ENCODE peak calls at places on chromosomes 13 and 19, in four cellular contexts. R, G, B and Z are unnamed samples.

GRCh38 chr13:74930402-74931165 is 551.4 kb downstream of the TBC1D4 start:
- DNase-seq in R (no peak), G (no peak), B (peak; percentile 61), Z (no peak)

GRCh38 chr19:48757741-48758144 is 2.4 kb downstream of the FGF21 start:
- DNase-seq in R (no peak), G (no peak), B (no peak), Z (no peak)

GRCh38 chr19:43618921-43619261 is 538 bp downstream of the ZNF428 start:
- DNase-seq in R (no peak), G (peak; percentile 74), B (no peak), Z (no peak)

GRCh38 chr19:45779231-45780145 is 2.8 kb downstream of the DMPK start:
- DNase-seq in R (peak; percentile 76), G (peak; percentile 96), B (peak; percentile 47), Z (peak; percentile 91)

GRCh38 chr19:55092423-55093318 is 17.0 kb downstream of the EPS8L1 start:
- DNase-seq in R (no peak), G (no peak), B (no peak), Z (no peak)

GRCh38 chr19:51653162-51653561 is 6.5 kb upstream of the SIGLEC14 start:
- DNase-seq in R (no peak), G (no peak), B (no peak), Z (no peak)

GRCh38 chr19:29524912-29525870 is 603 bp upstream of the VSTM2B start:
- DNase-seq in R (no peak), G (no peak), B (no peak), Z (no peak)

GRCh38 chr13:111058796-111059506 is 56.2 kb upstream of the ARHGEF7 start:
- DNase-seq in R (no peak), G (no peak), B (peak; percentile 42), Z (no peak)

GRCh38 chr19:8512115-8512967 is 1.6 kb downstream of the ZNF414 start:
- DNase-seq in R (no peak), G (no peak), B (no peak), Z (no peak)

GRCh38 chr19:4197625-4198466 is 15.4 kb downstream of the ANKRD24 start:
- DNase-seq in R (no peak), G (peak; percentile 57), B (peak; percentile 9), Z (no peak)

GRCh38 chr13:59533561-59534337 is 630.0 kb downstream of the DIAPH3 start:
- DNase-seq in R (no peak), G (no peak), B (no peak), Z (no peak)

GRCh38 chr13:74009100-74009668 is 125.0 kb downstream of the KLF12 start:
- DNase-seq in R (no peak), G (no peak), B (no peak), Z (no peak)

GRCh38 chr19:56015756-56016155 is 29.2 kb downstream of the NLRP5 start:
- DNase-seq in R (no peak), G (no peak), B (no peak), Z (no peak)

GRCh38 chr13:42075517-42075916 is 27.1 kb downstream of the DGKH start:
- DNase-seq in R (no peak), G (peak; percentile 27), B (no peak), Z (no peak)

GRCh38 chr19:6232567-6232966 is 47.2 kb downstream of the MLLT1 start:
- DNase-seq in R (no peak), G (no peak), B (peak; percentile 98), Z (no peak)

GRCh38 chr13:47457631-47458030 is 543.4 kb downstream of the SUCLA2 start:
- DNase-seq in R (no peak), G (no peak), B (peak; percentile 88), Z (no peak)

GRCh38 chr19:40633207-40633606 is 32.0 kb downstream of the LTBP4 start:
- DNase-seq in R (no peak), G (no peak), B (peak; percentile 35), Z (no peak)

GRCh38 chr13:84607614-84608013 is 725.3 kb upstream of the SLITRK1 start:
- DNase-seq in R (no peak), G (no peak), B (peak; percentile 67), Z (no peak)

GRCh38 chr13:53191091-53191490 is 162.5 kb downstream of the OLFM4 start:
- DNase-seq in R (no peak), G (no peak), B (peak; percentile 32), Z (no peak)

GRCh38 chr13:36998624-36999041 is 507 bp downstream of the ALG5 start:
- DNase-seq in R (peak; percentile 14), G (peak; percentile 11), B (peak; percentile 5), Z (no peak)

GRCh38 chr13:65497265-65497664 is 1732.9 kb downstream of the PCDH9 start:
- DNase-seq in R (no peak), G (no peak), B (peak; percentile 40), Z (no peak)

GRCh38 chr19:33906578-33907335 is 110.1 kb downstream of the KCTD15 start:
- DNase-seq in R (peak; percentile 13), G (no peak), B (peak; percentile 5), Z (no peak)

GRCh38 chr13:85544756-85545155 is 254.5 kb downstream of the SLITRK6 start:
- DNase-seq in R (no peak), G (no peak), B (no peak), Z (no peak)

GRCh38 chr19:18306903-18307681 is 15.8 kb downstream of the LSM4 start:
- DNase-seq in R (no peak), G (no peak), B (no peak), Z (no peak)

GRCh38 chr19:18304194-18304495 is 18.7 kb downstream of the LSM4 start:
- DNase-seq in R (no peak), G (no peak), B (no peak), Z (no peak)

GRCh38 chr19:18306209-18306902 is 16.5 kb downstream of the LSM4 start:
- DNase-seq in R (no peak), G (no peak), B (no peak), Z (no peak)

GRCh38 chr19:18301718-18302111 is 20.3 kb upstream of the JUND start:
- DNase-seq in R (no peak), G (no peak), B (no peak), Z (no peak)

GRCh38 chr19:18304496-18305312 is 18.2 kb downstream of the LSM4 start:
- DNase-seq in R (peak; percentile 89), G (peak; percentile 89), B (peak; percentile 71), Z (no peak)
- TF ChIP-seq CTCF in R (no peak), G (no peak), B (no peak), Z (no peak)

GRCh38 chr13:97433727-97434416 is at the start of gene RAP2A:
- DNase-seq in R (peak; percentile 91), G (peak; percentile 83), B (peak; percentile 93), Z (peak; percentile 44)
- TF ChIP-seq CTCF in R (no peak), G (peak; percentile 44), B (no peak), Z (no peak)

GRCh38 chr19:12657966-12658365 is 8.6 kb downstream of the MAN2B1 start:
- DNase-seq in R (no peak), G (no peak), B (no peak), Z (no peak)
- TF ChIP-seq CTCF in R (no peak), G (no peak), B (no peak), Z (no peak)

DNA sequence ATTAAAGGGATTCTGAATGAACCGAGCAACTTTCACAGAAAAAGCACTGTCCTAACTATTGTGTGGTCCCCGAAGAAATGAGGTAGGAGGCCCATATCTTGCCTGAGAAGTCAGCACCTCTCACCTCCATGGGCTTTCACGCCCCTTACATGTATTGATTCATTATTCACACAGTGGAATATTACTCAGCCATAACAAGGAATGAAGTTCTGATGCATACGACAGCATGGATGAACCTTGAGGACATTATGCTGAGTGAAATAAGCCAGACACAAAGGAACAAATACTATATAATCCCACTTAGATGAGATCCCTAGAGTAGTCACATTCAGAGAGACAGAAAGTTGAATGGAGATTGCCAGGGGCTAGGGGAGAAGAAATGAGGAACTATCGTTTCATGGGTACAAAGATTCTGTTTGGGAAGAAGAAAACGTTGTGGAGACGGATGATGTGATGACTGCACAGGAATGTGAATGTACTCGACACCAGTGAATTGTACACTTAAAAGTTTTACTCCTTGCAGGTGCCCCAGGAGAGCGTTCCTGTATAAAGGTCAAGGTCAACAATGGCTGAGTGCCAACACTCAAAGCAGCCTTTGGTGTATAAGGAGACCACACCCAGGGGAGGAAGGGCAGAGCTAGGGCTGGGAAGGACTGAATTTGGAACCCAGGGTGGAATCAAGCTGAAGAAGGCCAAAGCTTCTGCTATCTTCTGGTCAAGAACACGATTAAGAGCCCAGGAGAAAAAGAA is 22.5 kb downstream of the ZIC5 start:
- DNase-seq in R (no peak), G (no peak), B (no peak), Z (no peak)
- TF ChIP-seq CTCF in R (no peak), G (no peak), B (no peak), Z (no peak)

GRCh38 chr13:113086031-113086750 is 19.4 kb upstream of the F7 start:
- DNase-seq in R (no peak), G (no peak), B (no peak), Z (no peak)
- TF ChIP-seq CTCF in R (no peak), G (no peak), B (no peak), Z (no peak)